ENCODE peak calls at places on chromosomes 5 and 9, in nine cellular contexts. S is aorta; F is body of pancreas; Q is CD8-positive, alpha-beta T cell; O is iPS DF 6.9; E is colonic mucosa; D is fibroblast of lung; Y is adipocyte; R is RWPE2. Z is an unnamed sample.
A peak's percentile ranks its signal among the peaks of the same experiment; 100 is the strongest.

GRCh38 chr9:134597041-134597913 is 44.3 kb upstream of the COL5A1 start:
- DNase-seq in S (no peak), F (no peak), Q (no peak), O (no peak), E (no peak), D (no peak), Y (no peak), R (no peak), Z (no peak)

GRCh38 chr9:106868565-106868964 is 5.6 kb downstream of the ZNF462 start:
- DNase-seq in S (no peak), F (no peak), Q (no peak), O (no peak), E (no peak), D (peak; percentile 65), Y (peak; percentile 28), R (no peak), Z (no peak)

GRCh38 chr9:116733010-116733641 is 46.0 kb downstream of the TRIM32 start:
- DNase-seq in S (no peak), F (no peak), Q (no peak), O (no peak), E (no peak), D (no peak), Y (no peak), R (no peak), Z (no peak)

GRCh38 chr9:33742051-33742450 is 53.3 kb upstream of the PRSS3 start:
- DNase-seq in S (no peak), F (no peak), Q (no peak), O (no peak), E (no peak), D (no peak), Y (no peak), R (no peak), Z (no peak)

GRCh38 chr9:126374366-126374781 is 47.7 kb downstream of the MVB12B start:
- DNase-seq in S (no peak), F (no peak), Q (no peak), O (no peak), E (no peak), D (no peak), Y (no peak), R (no peak), Z (no peak)

GRCh38 chr5:56523779-56524178 is 290.6 kb upstream of the ANKRD55 start:
- DNase-seq in S (no peak), F (no peak), Q (no peak), O (no peak), E (no peak), D (no peak), Y (no peak), R (no peak), Z (no peak)

GRCh38 chr5:97501965-97502305 is 318.9 kb upstream of the RIOK2 start:
- DNase-seq in S (no peak), F (no peak), Q (no peak), O (no peak), E (no peak), D (no peak), Y (peak; percentile 4), R (no peak), Z (no peak)

GRCh38 chr9:98874721-98875255 is 67.3 kb downstream of the GALNT12 start:
- DNase-seq in S (no peak), F (no peak), Q (no peak), O (no peak), E (no peak), D (no peak), Y (no peak), R (no peak), Z (no peak)

GRCh38 chr5:110262754-110263153 is 463.7 kb downstream of the TMEM232 start:
- DNase-seq in S (no peak), F (no peak), Q (no peak), O (no peak), E (no peak), D (no peak), Y (peak; percentile 20), R (no peak), Z (no peak)

GRCh38 chr5:138663009-138663408 is 87.8 kb upstream of the HSPA9 start:
- DNase-seq in S (no peak), F (no peak), Q (peak; percentile 68), O (no peak), E (no peak), D (no peak), Y (no peak), R (no peak), Z (no peak)

GRCh38 chr5:53994148-53994547 is 316.2 kb downstream of the ARL15 start:
- DNase-seq in S (no peak), F (no peak), Q (no peak), O (no peak), E (no peak), D (peak; percentile 88), Y (peak; percentile 88), R (no peak), Z (no peak)

GRCh38 chr9:136725612-136726011 is 13.2 kb downstream of the DIPK1B start:
- DNase-seq in S (no peak), F (no peak), Q (no peak), O (no peak), E (no peak), D (no peak), Y (peak; percentile 83), R (no peak), Z (no peak)

GRCh38 chr5:63555874-63556273 is 406.4 kb downstream of the HTR1A start:
- DNase-seq in S (no peak), F (no peak), Q (no peak), O (no peak), E (no peak), D (no peak), Y (no peak), R (no peak), Z (no peak)

GRCh38 chr5:76542887-76543690 is 80.1 kb downstream of the F2RL2 start:
- DNase-seq in S (no peak), F (no peak), Q (peak; percentile 77), O (no peak), E (no peak), D (peak; percentile 40), Y (no peak), R (no peak), Z (no peak)

GRCh38 chr5:91382530-91383026 is 539 bp downstream of the ARRDC3 start:
- DNase-seq in S (no peak), F (peak; percentile 48), Q (peak; percentile 36), O (no peak), E (peak; percentile 49), D (peak; percentile 60), Y (peak; percentile 62), R (no peak), Z (no peak)

GRCh38 chr5:139415221-139415861 is 11.5 kb upstream of the SPATA24 start:
- DNase-seq in S (no peak), F (no peak), Q (no peak), O (no peak), E (no peak), D (no peak), Y (no peak), R (no peak), Z (no peak)

DNA sequence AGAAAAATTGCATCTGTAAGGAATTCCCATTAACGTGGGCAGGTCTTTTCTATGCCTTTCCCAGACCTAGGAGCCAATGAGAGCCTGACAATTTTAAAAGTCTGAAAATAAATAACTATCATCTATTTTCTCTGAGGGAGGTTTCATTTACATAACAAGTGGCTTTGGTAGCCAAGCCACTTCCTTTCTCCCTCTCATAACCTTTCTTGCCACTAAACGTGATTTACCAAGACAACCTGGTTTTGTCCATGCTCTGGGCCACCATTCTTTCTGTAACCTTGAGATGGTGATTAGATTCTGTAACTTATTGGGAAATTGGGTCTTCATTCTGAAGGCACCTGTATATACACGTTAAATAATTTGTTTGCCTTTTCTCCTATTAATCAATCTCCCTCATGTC is 1046.9 kb downstream of the CDH12 start:
- DNase-seq in S (no peak), F (no peak), Q (no peak), O (no peak), E (no peak), D (no peak), Y (no peak), R (no peak), Z (no peak)
- H3K36me3 ChIP-seq in S (no peaks in the 10 kb centered on the region), F (no peaks in the 10 kb centered on the region), Q (no peaks in the 10 kb centered on the region), O (no peaks in the 10 kb centered on the region), E (no peaks in the 10 kb centered on the region), D (no peaks in the 10 kb centered on the region), Y (no peaks in the 10 kb centered on the region), R (no peaks in the 10 kb centered on the region), Z (no peaks in the 10 kb centered on the region)

GRCh38 chr5:150131978-150132694 is 23.5 kb downstream of the PDGFRB start:
- DNase-seq in S (no peak), F (no peak), Q (no peak), O (no peak), E (peak; percentile 49), D (peak; percentile 63), Y (no peak), R (no peak), Z (no peak)
- H3K4me3 ChIP-seq in S (no peak overlapping the region), F (no peak overlapping the region), Q (no peak overlapping the region), O (no peak overlapping the region), E (no peak overlapping the region), D (no peak overlapping the region), Y (no peak overlapping the region), R (no peak overlapping the region), Z (no peak overlapping the region)

DNA sequence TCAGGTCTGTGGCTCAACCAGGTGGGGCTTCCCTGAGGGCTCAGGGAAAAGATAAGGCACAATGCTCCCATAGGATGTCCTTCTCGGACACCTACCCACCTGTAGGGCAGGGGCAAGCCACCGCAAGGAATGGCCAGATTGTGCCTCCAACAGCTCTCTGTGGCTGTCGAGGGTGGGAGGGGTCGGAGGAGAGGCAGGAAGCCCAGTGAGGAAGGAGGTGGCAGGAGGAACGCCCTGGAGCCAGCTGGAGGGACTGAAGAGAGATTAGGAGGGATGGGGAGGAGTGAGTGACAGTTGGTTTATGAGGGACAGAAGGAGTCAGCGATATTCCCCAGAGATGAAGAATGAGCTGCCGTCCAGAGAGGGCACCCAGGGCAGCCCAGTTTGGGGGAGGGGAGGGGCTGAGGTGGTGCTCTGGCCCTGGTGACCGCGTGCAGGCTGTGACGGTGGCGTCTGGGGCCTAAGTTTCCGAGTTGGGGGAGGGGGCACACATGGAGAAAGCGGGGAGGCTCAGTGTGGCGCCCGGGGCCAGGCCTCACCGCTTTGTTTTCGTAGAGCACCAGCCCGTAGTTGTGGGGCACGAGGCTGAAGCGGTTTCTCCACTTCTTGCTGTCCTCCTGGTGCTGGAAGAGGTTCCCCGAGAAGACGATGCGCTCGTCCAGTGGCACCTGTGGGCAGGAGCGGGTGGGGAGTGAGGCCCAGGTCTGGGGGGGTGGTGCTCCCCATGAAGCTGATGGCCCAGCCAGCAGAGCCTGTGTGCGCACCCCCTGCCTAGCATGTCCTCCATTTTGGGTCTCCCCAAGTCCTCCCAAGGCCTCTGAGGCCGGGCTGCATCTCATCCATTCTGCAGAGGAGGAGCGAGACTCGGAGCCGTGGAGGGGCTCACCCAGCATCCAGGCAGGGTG is 75.6 kb downstream of the LRSAM1 start:
- DNase-seq in S (peak; percentile 68), F (no peak), Q (no peak), O (no peak), E (no peak), D (no peak), Y (no peak), R (peak; percentile 54), Z (no peak)
- H3K36me3 ChIP-seq in S (no peaks in the 10 kb centered on the region), F (peaks cover 14% of the 10 kb centered on the region), Q (no peaks in the 10 kb centered on the region), O (peaks cover 11% of the 10 kb centered on the region), E (peaks cover 37% of the 10 kb centered on the region), D (peaks cover 59% of the 10 kb centered on the region), Y (peaks cover 69% of the 10 kb centered on the region), R (peaks cover 96% of the 10 kb centered on the region), Z (peaks cover 26% of the 10 kb centered on the region)

DNA sequence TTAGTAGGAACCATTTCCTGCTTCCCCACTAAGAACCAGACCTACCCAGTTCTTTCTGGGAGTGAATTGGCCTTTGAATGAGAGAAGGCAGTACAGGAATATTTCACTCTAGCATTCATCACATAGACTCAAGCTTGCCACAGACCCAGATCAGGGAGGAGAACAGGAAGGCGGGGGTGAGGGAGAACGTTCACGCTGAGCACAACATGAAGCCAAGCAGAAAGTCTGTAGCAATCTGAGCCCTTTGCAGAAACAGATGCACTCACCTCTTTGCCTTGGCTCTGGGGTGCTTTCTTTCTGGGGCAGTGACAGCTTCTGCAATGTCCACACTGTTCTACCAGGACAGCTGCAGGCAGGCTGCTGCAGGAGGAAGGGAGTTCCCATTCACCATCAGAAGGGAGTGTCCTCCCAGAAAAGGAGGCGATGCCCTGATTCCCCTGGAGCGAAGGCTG is 11.5 kb upstream of the FGF1 start:
- DNase-seq in S (peak; percentile 78), F (no peak), Q (no peak), O (no peak), E (no peak), D (peak; percentile 54), Y (peak; percentile 21), R (no peak), Z (no peak)
- H3K4me3 ChIP-seq in S (no peak overlapping the region), F (no peak overlapping the region), Q (no peak overlapping the region), O (no peak overlapping the region), E (no peak overlapping the region), D (no peak overlapping the region), Y (peak overlapping the region; percentile 57), R (no peak overlapping the region), Z (no peak overlapping the region)